ENCODE peak calls at places on chromosome 1, in seven cellular contexts. One of them, this sample, is unnamed. For H3K4me1, the result is how much of the 10 kb centered on the place peaks cover.

GRCh38 chr1:59671066-59671952 is 143.4 kb upstream of the HOOK1 start:
- DNase-seq in neural progenitor cell: no peak
- DNase-seq in GM23248: no peak
- DNase-seq in OCI-LY7: no peak
- DNase-seq in GM23338: peak
- DNase-seq in HCT116: no peak
- DNase-seq in hepatocyte: no peak
- DNase-seq in this sample: no peak

GRCh38 chr1:147496571-147496970 is 44.7 kb upstream of the BCL9 start:
- DNase-seq in neural progenitor cell: peak
- DNase-seq in GM23248: peak
- DNase-seq in OCI-LY7: peak
- DNase-seq in GM23338: peak
- DNase-seq in HCT116: peak
- DNase-seq in hepatocyte: peak
- DNase-seq in this sample: peak

GRCh38 chr1:41742219-41742618 is 176.5 kb downstream of the HIVEP3 start:
- DNase-seq in neural progenitor cell: no peak
- DNase-seq in GM23248: peak
- DNase-seq in OCI-LY7: no peak
- DNase-seq in GM23338: no peak
- DNase-seq in HCT116: no peak
- DNase-seq in hepatocyte: no peak
- DNase-seq in this sample: peak

GRCh38 chr1:155889566-155889965 is 21.6 kb downstream of the RIT1 start:
- DNase-seq in neural progenitor cell: no peak
- DNase-seq in GM23248: peak
- DNase-seq in OCI-LY7: no peak
- DNase-seq in GM23338: no peak
- DNase-seq in HCT116: no peak
- DNase-seq in hepatocyte: no peak
- DNase-seq in this sample: no peak

GRCh38 chr1:70503358-70503757 is 92.3 kb downstream of the CTH start:
- DNase-seq in neural progenitor cell: no peak
- DNase-seq in GM23248: peak
- DNase-seq in OCI-LY7: no peak
- DNase-seq in GM23338: no peak
- DNase-seq in HCT116: no peak
- DNase-seq in hepatocyte: no peak
- DNase-seq in this sample: peak

GRCh38 chr1:31511848-31512615 is 64.3 kb upstream of the TINAGL1 start:
- DNase-seq in neural progenitor cell: no peak
- DNase-seq in GM23248: no peak
- DNase-seq in OCI-LY7: no peak
- DNase-seq in GM23338: no peak
- DNase-seq in HCT116: no peak
- DNase-seq in hepatocyte: peak
- DNase-seq in this sample: no peak

GRCh38 chr1:234721476-234722266 is 111.7 kb upstream of the IRF2BP2 start:
- DNase-seq in neural progenitor cell: no peak
- DNase-seq in GM23248: peak
- DNase-seq in OCI-LY7: no peak
- DNase-seq in GM23338: no peak
- DNase-seq in HCT116: no peak
- DNase-seq in hepatocyte: peak
- DNase-seq in this sample: no peak

GRCh38 chr1:117757668-117758067 is 151.8 kb downstream of the TENT5C start:
- DNase-seq in neural progenitor cell: no peak
- DNase-seq in GM23248: peak
- DNase-seq in OCI-LY7: no peak
- DNase-seq in GM23338: no peak
- DNase-seq in HCT116: no peak
- DNase-seq in hepatocyte: no peak
- DNase-seq in this sample: peak

GRCh38 chr1:193176113-193176512 is 10.3 kb downstream of the B3GALT2 start:
- DNase-seq in neural progenitor cell: no peak
- DNase-seq in GM23248: no peak
- DNase-seq in OCI-LY7: no peak
- DNase-seq in GM23338: no peak
- DNase-seq in HCT116: no peak
- DNase-seq in hepatocyte: no peak
- DNase-seq in this sample: no peak

GRCh38 chr1:63912643-63913042 is 138.8 kb downstream of the ROR1 start:
- DNase-seq in neural progenitor cell: no peak
- DNase-seq in GM23248: no peak
- DNase-seq in OCI-LY7: no peak
- DNase-seq in GM23338: no peak
- DNase-seq in HCT116: no peak
- DNase-seq in hepatocyte: no peak
- DNase-seq in this sample: no peak

GRCh38 chr1:160375788-160376524 is 9.1 kb downstream of the NHLH1 start:
- DNase-seq in neural progenitor cell: peak
- DNase-seq in GM23248: peak
- DNase-seq in OCI-LY7: peak
- DNase-seq in GM23338: peak
- DNase-seq in HCT116: no peak
- DNase-seq in hepatocyte: no peak
- DNase-seq in this sample: no peak

GRCh38 chr1:36576118-36576517 is 93.4 kb upstream of the CSF3R start:
- DNase-seq in neural progenitor cell: peak
- DNase-seq in GM23248: peak
- DNase-seq in OCI-LY7: peak
- DNase-seq in GM23338: peak
- DNase-seq in HCT116: peak
- DNase-seq in hepatocyte: peak
- DNase-seq in this sample: peak

GRCh38 chr1:67780637-67781036 is 52.6 kb downstream of the GNG12 start:
- DNase-seq in neural progenitor cell: no peak
- DNase-seq in GM23248: no peak
- DNase-seq in OCI-LY7: no peak
- DNase-seq in GM23338: no peak
- DNase-seq in HCT116: no peak
- DNase-seq in hepatocyte: no peak
- DNase-seq in this sample: no peak

GRCh38 chr1:3886106-3886670 is 13.9 kb downstream of the C1orf174 start:
- DNase-seq in neural progenitor cell: no peak
- DNase-seq in GM23248: no peak
- DNase-seq in OCI-LY7: no peak
- DNase-seq in GM23338: no peak
- DNase-seq in HCT116: no peak
- DNase-seq in hepatocyte: no peak
- DNase-seq in this sample: no peak

GRCh38 chr1:47213230-47213676 is 18.8 kb downstream of the TAL1 start:
- DNase-seq in neural progenitor cell: no peak
- DNase-seq in GM23248: no peak
- DNase-seq in OCI-LY7: no peak
- DNase-seq in GM23338: no peak
- DNase-seq in HCT116: no peak
- DNase-seq in hepatocyte: no peak
- DNase-seq in this sample: no peak
- TF ChIP-seq EZH2phosphoT487 in neural progenitor cell: no peak
- TF ChIP-seq EZH2phosphoT487 in GM23248: no peak
- TF ChIP-seq EZH2phosphoT487 in OCI-LY7: no peak
- TF ChIP-seq EZH2phosphoT487 in GM23338: no peak
- TF ChIP-seq EZH2phosphoT487 in HCT116: no peak
- TF ChIP-seq EZH2phosphoT487 in hepatocyte: no peak
- TF ChIP-seq EZH2phosphoT487 in this sample: no peak

GRCh38 chr1:229661022-229661877 is 35.2 kb downstream of the URB2 start:
- DNase-seq in neural progenitor cell: peak
- DNase-seq in GM23248: peak
- DNase-seq in OCI-LY7: peak
- DNase-seq in GM23338: peak
- DNase-seq in HCT116: peak
- DNase-seq in hepatocyte: peak
- DNase-seq in this sample: peak

GRCh38 chr1:229655781-229656180 is 29.7 kb downstream of the URB2 start:
- DNase-seq in neural progenitor cell: no peak
- DNase-seq in GM23248: no peak
- DNase-seq in OCI-LY7: no peak
- DNase-seq in GM23338: no peak
- DNase-seq in HCT116: no peak
- DNase-seq in hepatocyte: no peak
- DNase-seq in this sample: no peak

GRCh38 chr1:229661897-229662296 is 35.9 kb downstream of the URB2 start:
- DNase-seq in neural progenitor cell: no peak
- DNase-seq in GM23248: no peak
- DNase-seq in OCI-LY7: no peak
- DNase-seq in GM23338: no peak
- DNase-seq in HCT116: no peak
- DNase-seq in hepatocyte: no peak
- DNase-seq in this sample: no peak

GRCh38 chr1:229653420-229653819 is 27.4 kb downstream of the URB2 start:
- DNase-seq in neural progenitor cell: no peak
- DNase-seq in GM23248: no peak
- DNase-seq in OCI-LY7: no peak
- DNase-seq in GM23338: no peak
- DNase-seq in HCT116: no peak
- DNase-seq in hepatocyte: no peak
- DNase-seq in this sample: no peak

GRCh38 chr1:229657993-229658755 is 32.1 kb downstream of the URB2 start:
- DNase-seq in neural progenitor cell: no peak
- DNase-seq in GM23248: no peak
- DNase-seq in OCI-LY7: no peak
- DNase-seq in GM23338: no peak
- DNase-seq in HCT116: no peak
- DNase-seq in hepatocyte: no peak
- DNase-seq in this sample: no peak
- H3K4me3 ChIP-seq in neural progenitor cell: no peak
- H3K4me3 ChIP-seq in GM23248: no peak
- H3K4me3 ChIP-seq in OCI-LY7: no peak
- H3K4me3 ChIP-seq in GM23338: no peak
- H3K4me3 ChIP-seq in HCT116: no peak
- H3K4me3 ChIP-seq in hepatocyte: no peak
- H3K4me3 ChIP-seq in this sample: no peak

GRCh38 chr1:210467440-210468040 is 138.8 kb downstream of the HHAT start:
- DNase-seq in neural progenitor cell: no peak
- DNase-seq in GM23248: peak
- DNase-seq in OCI-LY7: no peak
- DNase-seq in GM23338: no peak
- DNase-seq in HCT116: no peak
- DNase-seq in hepatocyte: no peak
- DNase-seq in this sample: no peak
- H3K4me1 ChIP-seq in neural progenitor cell: under half
- H3K4me1 ChIP-seq in GM23248: under half
- H3K4me1 ChIP-seq in OCI-LY7: under half
- H3K4me1 ChIP-seq in GM23338: under half
- H3K4me1 ChIP-seq in HCT116: under half
- H3K4me1 ChIP-seq in hepatocyte: under half
- H3K4me1 ChIP-seq in this sample: under half

GRCh38 chr1:54417123-54417522 is 10.9 kb upstream of the SSBP3 start:
- DNase-seq in neural progenitor cell: no peak
- DNase-seq in GM23248: no peak
- DNase-seq in OCI-LY7: no peak
- DNase-seq in GM23338: no peak
- DNase-seq in HCT116: no peak
- DNase-seq in hepatocyte: no peak
- DNase-seq in this sample: no peak

GRCh38 chr1:54416435-54416834 is 10.2 kb upstream of the SSBP3 start:
- DNase-seq in neural progenitor cell: no peak
- DNase-seq in GM23248: no peak
- DNase-seq in OCI-LY7: no peak
- DNase-seq in GM23338: no peak
- DNase-seq in HCT116: no peak
- DNase-seq in hepatocyte: no peak
- DNase-seq in this sample: no peak

GRCh38 chr1:54424398-54424797 is 18.2 kb upstream of the SSBP3 start:
- DNase-seq in neural progenitor cell: no peak
- DNase-seq in GM23248: no peak
- DNase-seq in OCI-LY7: no peak
- DNase-seq in GM23338: no peak
- DNase-seq in HCT116: no peak
- DNase-seq in hepatocyte: no peak
- DNase-seq in this sample: no peak

GRCh38 chr1:54425152-54425584 is 19.0 kb upstream of the SSBP3 start:
- DNase-seq in neural progenitor cell: no peak
- DNase-seq in GM23248: no peak
- DNase-seq in OCI-LY7: no peak
- DNase-seq in GM23338: peak
- DNase-seq in HCT116: no peak
- DNase-seq in hepatocyte: no peak
- DNase-seq in this sample: no peak

GRCh38 chr1:54421101-54421504 is 14.9 kb upstream of the SSBP3 start:
- DNase-seq in neural progenitor cell: no peak
- DNase-seq in GM23248: peak
- DNase-seq in OCI-LY7: no peak
- DNase-seq in GM23338: no peak
- DNase-seq in HCT116: peak
- DNase-seq in hepatocyte: no peak
- DNase-seq in this sample: peak
- TF ChIP-seq EZH2phosphoT487 in neural progenitor cell: no peak
- TF ChIP-seq EZH2phosphoT487 in GM23248: no peak
- TF ChIP-seq EZH2phosphoT487 in OCI-LY7: no peak
- TF ChIP-seq EZH2phosphoT487 in GM23338: no peak
- TF ChIP-seq EZH2phosphoT487 in HCT116: no peak
- TF ChIP-seq EZH2phosphoT487 in hepatocyte: no peak
- TF ChIP-seq EZH2phosphoT487 in this sample: no peak

GRCh38 chr1:40384413-40384762 is 10.9 kb downstream of the SMAP2 start:
- DNase-seq in neural progenitor cell: no peak
- DNase-seq in GM23248: no peak
- DNase-seq in OCI-LY7: peak
- DNase-seq in GM23338: peak
- DNase-seq in HCT116: no peak
- DNase-seq in hepatocyte: no peak
- DNase-seq in this sample: peak

GRCh38 chr1:40382601-40383000 is 9.1 kb downstream of the SMAP2 start:
- DNase-seq in neural progenitor cell: no peak
- DNase-seq in GM23248: no peak
- DNase-seq in OCI-LY7: no peak
- DNase-seq in GM23338: no peak
- DNase-seq in HCT116: no peak
- DNase-seq in hepatocyte: no peak
- DNase-seq in this sample: no peak

GRCh38 chr1:40383488-40384412 is 10.2 kb downstream of the SMAP2 start:
- DNase-seq in neural progenitor cell: no peak
- DNase-seq in GM23248: peak
- DNase-seq in OCI-LY7: no peak
- DNase-seq in GM23338: no peak
- DNase-seq in HCT116: no peak
- DNase-seq in hepatocyte: no peak
- DNase-seq in this sample: peak

GRCh38 chr1:40382110-40382464 is 8.6 kb downstream of the SMAP2 start:
- DNase-seq in neural progenitor cell: no peak
- DNase-seq in GM23248: peak
- DNase-seq in OCI-LY7: no peak
- DNase-seq in GM23338: no peak
- DNase-seq in HCT116: no peak
- DNase-seq in hepatocyte: no peak
- DNase-seq in this sample: peak

GRCh38 chr1:40383095-40383487 is 9.6 kb downstream of the SMAP2 start:
- DNase-seq in neural progenitor cell: peak
- DNase-seq in GM23248: no peak
- DNase-seq in OCI-LY7: no peak
- DNase-seq in GM23338: peak
- DNase-seq in HCT116: no peak
- DNase-seq in hepatocyte: no peak
- DNase-seq in this sample: no peak
- H3K4me3 ChIP-seq in neural progenitor cell: no peak
- H3K4me3 ChIP-seq in GM23248: no peak
- H3K4me3 ChIP-seq in OCI-LY7: peak
- H3K4me3 ChIP-seq in GM23338: no peak
- H3K4me3 ChIP-seq in HCT116: no peak
- H3K4me3 ChIP-seq in hepatocyte: no peak
- H3K4me3 ChIP-seq in this sample: peak

GRCh38 chr1:196734006-196734405 is 40.6 kb upstream of the CFHR3 start:
- DNase-seq in neural progenitor cell: no peak
- DNase-seq in GM23248: no peak
- DNase-seq in OCI-LY7: no peak
- DNase-seq in GM23338: no peak
- DNase-seq in HCT116: no peak
- DNase-seq in hepatocyte: no peak
- DNase-seq in this sample: no peak
- H3K4me1 ChIP-seq in neural progenitor cell: under half
- H3K4me1 ChIP-seq in GM23248: under half
- H3K4me1 ChIP-seq in OCI-LY7: under half
- H3K4me1 ChIP-seq in GM23338: under half
- H3K4me1 ChIP-seq in HCT116: under half
- H3K4me1 ChIP-seq in hepatocyte: under half
- H3K4me1 ChIP-seq in this sample: under half

This sample was measured in PC-3.